ENCODE peak calls at places on chromosomes 5 and 9, in eight cellular contexts. One of them, this sample, is unnamed. For H3K9me3, the result is how much of the 10 kb centered on the place peaks cover.

GRCh38 chr9:137276757-137277328 is 683 bp upstream of the TOR4A start:
- DNase-seq in thyroid gland: peak
- DNase-seq in AG04450: no peak
- DNase-seq in tibial nerve: no peak
- DNase-seq in CD4-positive, alpha-beta T cell: no peak
- DNase-seq in cardiac muscle cell: peak
- DNase-seq in HCT116: no peak
- DNase-seq in psoas muscle: peak
- DNase-seq in this sample: peak

GRCh38 chr5:30871191-30871590 is 322.3 kb upstream of the CDH6 start:
- DNase-seq in thyroid gland: no peak
- DNase-seq in AG04450: no peak
- DNase-seq in tibial nerve: no peak
- DNase-seq in CD4-positive, alpha-beta T cell: no peak
- DNase-seq in cardiac muscle cell: no peak
- DNase-seq in HCT116: no peak
- DNase-seq in psoas muscle: no peak
- DNase-seq in this sample: no peak

GRCh38 chr9:113715086-113715485 is 161.0 kb upstream of the ZNF618 start:
- DNase-seq in thyroid gland: peak
- DNase-seq in AG04450: peak
- DNase-seq in tibial nerve: no peak
- DNase-seq in CD4-positive, alpha-beta T cell: no peak
- DNase-seq in cardiac muscle cell: no peak
- DNase-seq in HCT116: no peak
- DNase-seq in psoas muscle: no peak
- DNase-seq in this sample: no peak

GRCh38 chr5:140327589-140327988 is 18.8 kb downstream of the HBEGF start:
- DNase-seq in thyroid gland: no peak
- DNase-seq in AG04450: no peak
- DNase-seq in tibial nerve: no peak
- DNase-seq in CD4-positive, alpha-beta T cell: no peak
- DNase-seq in cardiac muscle cell: peak
- DNase-seq in HCT116: no peak
- DNase-seq in psoas muscle: no peak
- DNase-seq in this sample: no peak

GRCh38 chr9:77981332-77981731 is 50.3 kb downstream of the GNAQ start:
- DNase-seq in thyroid gland: peak
- DNase-seq in AG04450: no peak
- DNase-seq in tibial nerve: no peak
- DNase-seq in CD4-positive, alpha-beta T cell: no peak
- DNase-seq in cardiac muscle cell: no peak
- DNase-seq in HCT116: no peak
- DNase-seq in psoas muscle: no peak
- DNase-seq in this sample: peak

GRCh38 chr9:21030389-21031035 is 928 bp downstream of the HACD4 start:
- DNase-seq in thyroid gland: peak
- DNase-seq in AG04450: no peak
- DNase-seq in tibial nerve: no peak
- DNase-seq in CD4-positive, alpha-beta T cell: no peak
- DNase-seq in cardiac muscle cell: peak
- DNase-seq in HCT116: no peak
- DNase-seq in psoas muscle: no peak
- DNase-seq in this sample: no peak

GRCh38 chr9:79609468-79610018 is 37.8 kb downstream of the TLE4 start:
- DNase-seq in thyroid gland: no peak
- DNase-seq in AG04450: no peak
- DNase-seq in tibial nerve: no peak
- DNase-seq in CD4-positive, alpha-beta T cell: no peak
- DNase-seq in cardiac muscle cell: no peak
- DNase-seq in HCT116: no peak
- DNase-seq in psoas muscle: no peak
- DNase-seq in this sample: no peak

GRCh38 chr5:156406023-156406422 is 79.1 kb downstream of the SGCD start:
- DNase-seq in thyroid gland: no peak
- DNase-seq in AG04450: no peak
- DNase-seq in tibial nerve: no peak
- DNase-seq in CD4-positive, alpha-beta T cell: no peak
- DNase-seq in cardiac muscle cell: no peak
- DNase-seq in HCT116: no peak
- DNase-seq in psoas muscle: no peak
- DNase-seq in this sample: no peak

GRCh38 chr5:124704594-124705284 is 41.7 kb downstream of the ZNF608 start:
- DNase-seq in thyroid gland: peak
- DNase-seq in AG04450: no peak
- DNase-seq in tibial nerve: no peak
- DNase-seq in CD4-positive, alpha-beta T cell: no peak
- DNase-seq in cardiac muscle cell: no peak
- DNase-seq in HCT116: no peak
- DNase-seq in psoas muscle: no peak
- DNase-seq in this sample: no peak

GRCh38 chr9:35910613-35911488 is 1.6 kb downstream of the SPAAR start:
- DNase-seq in thyroid gland: no peak
- DNase-seq in AG04450: no peak
- DNase-seq in tibial nerve: no peak
- DNase-seq in CD4-positive, alpha-beta T cell: peak
- DNase-seq in cardiac muscle cell: peak
- DNase-seq in HCT116: peak
- DNase-seq in psoas muscle: peak
- DNase-seq in this sample: peak

GRCh38 chr5:16992444-16992843 is 56.4 kb upstream of the MYO10 start:
- DNase-seq in thyroid gland: no peak
- DNase-seq in AG04450: no peak
- DNase-seq in tibial nerve: no peak
- DNase-seq in CD4-positive, alpha-beta T cell: no peak
- DNase-seq in cardiac muscle cell: no peak
- DNase-seq in HCT116: no peak
- DNase-seq in psoas muscle: no peak
- DNase-seq in this sample: no peak

GRCh38 chr9:137157618-137158502 is 12.0 kb downstream of the LRRC26 start:
- DNase-seq in thyroid gland: no peak
- DNase-seq in AG04450: no peak
- DNase-seq in tibial nerve: no peak
- DNase-seq in CD4-positive, alpha-beta T cell: no peak
- DNase-seq in cardiac muscle cell: no peak
- DNase-seq in HCT116: no peak
- DNase-seq in psoas muscle: no peak
- DNase-seq in this sample: no peak

GRCh38 chr5:111755942-111756353 is 1.0 kb downstream of the NREP start:
- DNase-seq in thyroid gland: no peak
- DNase-seq in AG04450: no peak
- DNase-seq in tibial nerve: no peak
- DNase-seq in CD4-positive, alpha-beta T cell: no peak
- DNase-seq in cardiac muscle cell: peak
- DNase-seq in HCT116: no peak
- DNase-seq in psoas muscle: no peak
- DNase-seq in this sample: no peak

GRCh38 chr5:135824541-135825041 is 9.9 kb upstream of the SLC25A48 start:
- DNase-seq in thyroid gland: no peak
- DNase-seq in AG04450: no peak
- DNase-seq in tibial nerve: no peak
- DNase-seq in CD4-positive, alpha-beta T cell: no peak
- DNase-seq in cardiac muscle cell: no peak
- DNase-seq in HCT116: no peak
- DNase-seq in psoas muscle: no peak
- DNase-seq in this sample: no peak

GRCh38 chr5:4868140-4868735 is 271.9 kb upstream of the ADAMTS16 start:
- DNase-seq in thyroid gland: peak
- DNase-seq in AG04450: no peak
- DNase-seq in tibial nerve: peak
- DNase-seq in CD4-positive, alpha-beta T cell: no peak
- DNase-seq in cardiac muscle cell: peak
- DNase-seq in HCT116: peak
- DNase-seq in psoas muscle: no peak
- DNase-seq in this sample: no peak

GRCh38 chr5:127012933-127013332 is 17.4 kb downstream of the MARCHF3 start:
- DNase-seq in thyroid gland: no peak
- DNase-seq in AG04450: no peak
- DNase-seq in tibial nerve: no peak
- DNase-seq in CD4-positive, alpha-beta T cell: no peak
- DNase-seq in cardiac muscle cell: peak
- DNase-seq in HCT116: no peak
- DNase-seq in psoas muscle: no peak
- DNase-seq in this sample: no peak

GRCh38 chr5:72722792-72723402 is 93.6 kb upstream of the TNPO1 start:
- DNase-seq in thyroid gland: no peak
- DNase-seq in AG04450: no peak
- DNase-seq in tibial nerve: no peak
- DNase-seq in CD4-positive, alpha-beta T cell: no peak
- DNase-seq in cardiac muscle cell: no peak
- DNase-seq in HCT116: no peak
- DNase-seq in psoas muscle: no peak
- DNase-seq in this sample: no peak

GRCh38 chr5:32794086-32794485 is 83.0 kb downstream of the NPR3 start:
- DNase-seq in thyroid gland: peak
- DNase-seq in AG04450: no peak
- DNase-seq in tibial nerve: no peak
- DNase-seq in CD4-positive, alpha-beta T cell: no peak
- DNase-seq in cardiac muscle cell: peak
- DNase-seq in HCT116: no peak
- DNase-seq in psoas muscle: no peak
- DNase-seq in this sample: no peak
- TF ChIP-seq CTCF in thyroid gland: no peak
- TF ChIP-seq CTCF in AG04450: peak
- TF ChIP-seq CTCF in tibial nerve: no peak
- TF ChIP-seq CTCF in CD4-positive, alpha-beta T cell: no peak
- TF ChIP-seq CTCF in cardiac muscle cell: peak
- TF ChIP-seq CTCF in HCT116: no peak
- TF ChIP-seq CTCF in psoas muscle: no peak
- TF ChIP-seq CTCF in this sample: no peak

DNA sequence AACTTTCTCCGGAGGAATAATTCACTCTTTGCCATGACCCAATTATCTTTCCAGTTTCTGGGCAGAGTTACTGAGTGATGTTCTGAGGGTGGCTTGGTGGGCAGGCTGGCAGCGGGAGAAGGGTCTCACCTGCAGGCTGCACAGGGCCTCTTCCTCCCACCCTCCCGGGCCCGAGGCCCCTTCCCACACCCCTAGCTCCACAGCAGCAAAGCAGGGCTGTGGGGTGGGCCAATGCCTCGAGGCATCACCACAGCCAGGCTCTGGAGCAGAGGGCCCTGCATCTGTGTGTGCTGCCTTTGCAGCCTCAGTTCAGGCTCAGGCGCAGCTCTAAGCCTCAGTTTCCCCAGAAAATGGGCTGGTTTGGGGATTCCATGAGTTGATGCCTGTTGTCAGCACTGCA is 120.2 kb upstream of the FOXD4L5 start:
- DNase-seq in thyroid gland: no peak
- DNase-seq in AG04450: no peak
- DNase-seq in tibial nerve: no peak
- DNase-seq in CD4-positive, alpha-beta T cell: no peak
- DNase-seq in cardiac muscle cell: no peak
- DNase-seq in HCT116: no peak
- DNase-seq in psoas muscle: no peak
- DNase-seq in this sample: peak
- H3K9me3 ChIP-seq in thyroid gland: under half
- H3K9me3 ChIP-seq in AG04450: half or more
- H3K9me3 ChIP-seq in tibial nerve: half or more
- H3K9me3 ChIP-seq in CD4-positive, alpha-beta T cell: under half
- H3K9me3 ChIP-seq in cardiac muscle cell: under half
- H3K9me3 ChIP-seq in HCT116: under half
- H3K9me3 ChIP-seq in psoas muscle: under half
- H3K9me3 ChIP-seq in this sample: under half

GRCh38 chr5:107672212-107673105 is 1.7 kb upstream of the EFNA5 start:
- DNase-seq in thyroid gland: peak
- DNase-seq in AG04450: peak
- DNase-seq in tibial nerve: peak
- DNase-seq in CD4-positive, alpha-beta T cell: no peak
- DNase-seq in cardiac muscle cell: peak
- DNase-seq in HCT116: peak
- DNase-seq in psoas muscle: peak
- DNase-seq in this sample: peak

GRCh38 chr5:107675201-107675600 is 4.5 kb upstream of the EFNA5 start:
- DNase-seq in thyroid gland: no peak
- DNase-seq in AG04450: no peak
- DNase-seq in tibial nerve: no peak
- DNase-seq in CD4-positive, alpha-beta T cell: no peak
- DNase-seq in cardiac muscle cell: no peak
- DNase-seq in HCT116: no peak
- DNase-seq in psoas muscle: no peak
- DNase-seq in this sample: no peak

GRCh38 chr5:107674655-107675054 is 3.9 kb upstream of the EFNA5 start:
- DNase-seq in thyroid gland: no peak
- DNase-seq in AG04450: no peak
- DNase-seq in tibial nerve: no peak
- DNase-seq in CD4-positive, alpha-beta T cell: no peak
- DNase-seq in cardiac muscle cell: peak
- DNase-seq in HCT116: no peak
- DNase-seq in psoas muscle: no peak
- DNase-seq in this sample: no peak

GRCh38 chr5:107673106-107673367 is 2.3 kb upstream of the EFNA5 start:
- DNase-seq in thyroid gland: no peak
- DNase-seq in AG04450: no peak
- DNase-seq in tibial nerve: no peak
- DNase-seq in CD4-positive, alpha-beta T cell: no peak
- DNase-seq in cardiac muscle cell: no peak
- DNase-seq in HCT116: no peak
- DNase-seq in psoas muscle: no peak
- DNase-seq in this sample: no peak

DNA sequence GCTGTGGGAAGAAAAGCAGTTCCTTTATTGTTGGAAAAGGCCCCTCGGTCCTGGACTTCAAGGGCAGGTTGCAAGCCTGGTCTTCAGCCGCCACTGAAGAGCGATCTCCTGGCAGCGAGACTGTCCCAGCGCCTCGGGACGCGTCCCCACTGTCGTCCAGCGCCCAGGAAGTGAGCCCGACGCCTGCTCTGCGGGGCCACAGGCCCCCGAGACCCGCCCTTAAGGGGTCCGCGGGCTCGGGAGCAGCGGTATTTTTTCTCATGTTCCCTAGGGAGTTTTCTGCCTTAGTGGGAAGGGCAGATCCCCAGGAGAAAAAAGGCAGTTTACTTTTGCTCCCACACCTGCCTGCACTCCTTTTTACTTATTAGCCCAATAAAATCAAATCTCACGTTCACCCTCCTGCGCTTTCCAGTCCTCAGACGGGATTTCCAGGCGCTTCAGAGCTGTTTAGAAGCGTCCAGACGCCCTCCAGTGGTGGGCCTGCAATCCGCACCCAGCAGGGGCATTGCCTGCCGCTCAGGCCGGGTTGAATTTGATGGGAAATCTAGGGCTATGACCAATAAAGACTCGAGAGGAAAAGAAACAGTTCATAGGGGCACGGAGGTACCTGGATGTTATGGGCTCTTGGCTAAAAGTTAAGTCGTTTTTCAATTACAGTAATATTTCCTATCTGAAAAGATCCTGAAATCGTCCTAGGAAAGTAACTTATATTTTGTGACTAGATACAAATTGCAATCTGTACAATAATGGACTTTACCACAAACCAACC is 2.8 kb upstream of the EFNA5 start:
- DNase-seq in thyroid gland: peak
- DNase-seq in AG04450: peak
- DNase-seq in tibial nerve: peak
- DNase-seq in CD4-positive, alpha-beta T cell: peak
- DNase-seq in cardiac muscle cell: peak
- DNase-seq in HCT116: peak
- DNase-seq in psoas muscle: peak
- DNase-seq in this sample: peak
- TF ChIP-seq CTCF in thyroid gland: peak
- TF ChIP-seq CTCF in AG04450: peak
- TF ChIP-seq CTCF in tibial nerve: peak
- TF ChIP-seq CTCF in CD4-positive, alpha-beta T cell: peak
- TF ChIP-seq CTCF in cardiac muscle cell: peak
- TF ChIP-seq CTCF in HCT116: peak
- TF ChIP-seq CTCF in psoas muscle: peak
- TF ChIP-seq CTCF in this sample: peak

GRCh38 chr5:1995491-1995890 is 112.8 kb upstream of the IRX4 start:
- DNase-seq in thyroid gland: no peak
- DNase-seq in AG04450: no peak
- DNase-seq in tibial nerve: no peak
- DNase-seq in CD4-positive, alpha-beta T cell: no peak
- DNase-seq in cardiac muscle cell: no peak
- DNase-seq in HCT116: no peak
- DNase-seq in psoas muscle: no peak
- DNase-seq in this sample: no peak
- H3K9me3 ChIP-seq in thyroid gland: under half
- H3K9me3 ChIP-seq in AG04450: under half
- H3K9me3 ChIP-seq in tibial nerve: under half
- H3K9me3 ChIP-seq in CD4-positive, alpha-beta T cell: under half
- H3K9me3 ChIP-seq in cardiac muscle cell: under half
- H3K9me3 ChIP-seq in HCT116: under half
- H3K9me3 ChIP-seq in psoas muscle: under half
- H3K9me3 ChIP-seq in this sample: under half